ENCODE peak calls at places on chromosomes 5 and 9, in six cellular contexts. F, L, S, X, B and A are unnamed samples.

GRCh38 chr9:135129137-135129695 is 41.7 kb downstream of the OLFM1 start:
- DNase-seq in F (no peak), L (no peak), S (no peak), X (no peak), B (no peak), A (no peak)

GRCh38 chr9:100989731-100990130 is 38.8 kb upstream of the PLPPR1 start:
- DNase-seq in F (no peak), L (no peak), S (no peak), X (no peak), B (no peak), A (no peak)

GRCh38 chr9:112174965-112175795 is at the start of gene SUSD1:
- DNase-seq in F (peak), L (peak), S (no peak), X (no peak), B (peak), A (no peak)

GRCh38 chr9:36940881-36941280 is 93.2 kb downstream of the PAX5 start:
- DNase-seq in F (no peak), L (no peak), S (no peak), X (no peak), B (no peak), A (no peak)

GRCh38 chr5:110644357-110644756 is 82.1 kb downstream of the TMEM232 start:
- DNase-seq in F (no peak), L (no peak), S (no peak), X (no peak), B (no peak), A (no peak)

GRCh38 chr5:78345485-78345884 is 14.9 kb upstream of the SCAMP1 start:
- DNase-seq in F (no peak), L (peak), S (no peak), X (no peak), B (no peak), A (no peak)

GRCh38 chr5:99973779-99974178 is 561.4 kb upstream of the FAM174A start:
- DNase-seq in F (no peak), L (no peak), S (no peak), X (no peak), B (no peak), A (no peak)

GRCh38 chr5:176948458-176948857 is 49.3 kb upstream of the HK3 start:
- DNase-seq in F (no peak), L (no peak), S (no peak), X (no peak), B (no peak), A (no peak)

GRCh38 chr5:133440467-133441115 is 171.8 kb downstream of the FSTL4 start:
- DNase-seq in F (no peak), L (no peak), S (no peak), X (no peak), B (no peak), A (no peak)

GRCh38 chr5:54195701-54196100 is 114.7 kb downstream of the ARL15 start:
- DNase-seq in F (no peak), L (no peak), S (no peak), X (no peak), B (no peak), A (no peak)

GRCh38 chr9:5453004-5453403 is 2.7 kb downstream of the CD274 start:
- DNase-seq in F (no peak), L (no peak), S (no peak), X (no peak), B (no peak), A (no peak)

GRCh38 chr5:78647838-78648358 is 674 bp downstream of the LHFPL2 start:
- DNase-seq in F (peak), L (peak), S (no peak), X (no peak), B (no peak), A (no peak)

GRCh38 chr5:138646671-138647070 is 71.5 kb upstream of the HSPA9 start:
- DNase-seq in F (no peak), L (no peak), S (no peak), X (no peak), B (no peak), A (no peak)

GRCh38 chr5:124628721-124629596 is 117.5 kb downstream of the ZNF608 start:
- DNase-seq in F (no peak), L (peak), S (no peak), X (no peak), B (peak), A (no peak)

GRCh38 chr5:107483625-107484024 is 187.1 kb downstream of the EFNA5 start:
- DNase-seq in F (no peak), L (no peak), S (no peak), X (no peak), B (no peak), A (no peak)

GRCh38 chr5:135110941-135111596 is 77.0 kb upstream of the PITX1 start:
- DNase-seq in F (no peak), L (no peak), S (no peak), X (no peak), B (no peak), A (no peak)

GRCh38 chr5:150239099-150239793 is 49.4 kb downstream of the SLC6A7 start:
- DNase-seq in F (no peak), L (no peak), S (no peak), X (no peak), B (no peak), A (no peak)

GRCh38 chr5:110376281-110376916 is 350.1 kb downstream of the TMEM232 start:
- DNase-seq in F (no peak), L (no peak), S (no peak), X (no peak), B (no peak), A (no peak)

GRCh38 chr5:7066471-7067235 is 329.3 kb upstream of the ADCY2 start:
- DNase-seq in F (no peak), L (no peak), S (no peak), X (no peak), B (no peak), A (no peak)

GRCh38 chr5:146068136-146068717 is 37.1 kb downstream of the PLAC8L1 start:
- DNase-seq in F (no peak), L (no peak), S (no peak), X (no peak), B (no peak), A (no peak)

GRCh38 chr9:124723352-124723751 is 47.8 kb downstream of the NR6A1 start:
- DNase-seq in F (no peak), L (no peak), S (no peak), X (no peak), B (no peak), A (no peak)

GRCh38 chr9:130630506-130631330 is 33.7 kb upstream of the PRDM12 start:
- DNase-seq in F (no peak), L (no peak), S (no peak), X (no peak), B (no peak), A (no peak)

GRCh38 chr5:172694061-172694460 is 53.0 kb downstream of the NEURL1B start:
- DNase-seq in F (no peak), L (no peak), S (no peak), X (no peak), B (no peak), A (no peak)

GRCh38 chr5:139806111-139806510 is 10.5 kb downstream of the PSD2 start:
- DNase-seq in F (no peak), L (no peak), S (no peak), X (no peak), B (no peak), A (no peak)

GRCh38 chr5:177448244-177448950 is 1.8 kb downstream of the PRR7 start:
- DNase-seq in F (no peak), L (no peak), S (no peak), X (no peak), B (no peak), A (no peak)